ENCODE peak calls at places on chromosomes 3 and 15, in ten cellular contexts. M, O, Y, R, Q, H, Z, B, L and S are unnamed samples.

GRCh38 chr3:177179281-177180067 is 17.8 kb downstream of the TBL1XR1 start:
- DNase-seq in M (no peak), O (peak; percentile 29), Y (no peak), R (no peak), Q (no peak), H (no peak), Z (no peak), B (no peak), L (no peak), S (no peak)

GRCh38 chr3:161266731-161267150 is 45.6 kb downstream of the NMD3 start:
- DNase-seq in M (no peak), O (peak; percentile 27), Y (peak; percentile 68), R (no peak), Q (peak; percentile 80), H (no peak), Z (no peak), B (no peak), L (peak; percentile 76), S (no peak)

GRCh38 chr3:73815966-73816365 is 191.2 kb upstream of the PDZRN3 start:
- DNase-seq in M (no peak), O (no peak), Y (no peak), R (no peak), Q (no peak), H (no peak), Z (no peak), B (no peak), L (no peak), S (no peak)

GRCh38 chr3:158791259-158791920 is 10.5 kb upstream of the MFSD1 start:
- DNase-seq in M (peak; percentile 25), O (peak; percentile 50), Y (peak; percentile 87), R (peak; percentile 81), Q (peak; percentile 90), H (no peak), Z (peak; percentile 44), B (peak; percentile 36), L (peak; percentile 82), S (no peak)

GRCh38 chr15:80059786-80060489 is 462 bp downstream of the ZFAND6 start:
- DNase-seq in M (peak; percentile 56), O (peak; percentile 64), Y (peak; percentile 22), R (peak; percentile 89), Q (peak; percentile 33), H (no peak), Z (peak; percentile 71), B (peak; percentile 75), L (peak; percentile 16), S (peak; percentile 89)

GRCh38 chr3:139772539-139773500 is 95.0 kb upstream of the NMNAT3 start:
- DNase-seq in M (no peak), O (peak; percentile 14), Y (peak; percentile 54), R (no peak), Q (peak; percentile 98), H (no peak), Z (no peak), B (no peak), L (peak; percentile 88), S (no peak)

GRCh38 chr3:35931867-35932266 is 292.5 kb downstream of the ARPP21 start:
- DNase-seq in M (no peak), O (no peak), Y (peak; percentile 46), R (no peak), Q (no peak), H (no peak), Z (no peak), B (no peak), L (no peak), S (no peak)

GRCh38 chr15:83993591-83993990 is 242.0 kb upstream of the GOLGA6L4 start:
- DNase-seq in M (no peak), O (no peak), Y (peak; percentile 1), R (no peak), Q (peak; percentile 42), H (no peak), Z (no peak), B (no peak), L (no peak), S (no peak)

GRCh38 chr3:65438612-65439011 is 600.1 kb downstream of the MAGI1 start:
- DNase-seq in M (no peak), O (no peak), Y (no peak), R (no peak), Q (no peak), H (no peak), Z (no peak), B (no peak), L (no peak), S (no peak)

GRCh38 chr3:65436580-65436979 is 602.1 kb downstream of the MAGI1 start:
- DNase-seq in M (no peak), O (no peak), Y (peak; percentile 20), R (peak; percentile 15), Q (peak; percentile 17), H (no peak), Z (no peak), B (peak; percentile 49), L (peak; percentile 10), S (no peak)

GRCh38 chr3:65443739-65444447 is 594.8 kb downstream of the MAGI1 start:
- DNase-seq in M (no peak), O (no peak), Y (no peak), R (no peak), Q (no peak), H (no peak), Z (no peak), B (no peak), L (no peak), S (no peak)

GRCh38 chr3:65438096-65438495 is 600.6 kb downstream of the MAGI1 start:
- DNase-seq in M (no peak), O (no peak), Y (no peak), R (no peak), Q (no peak), H (no peak), Z (no peak), B (no peak), L (no peak), S (no peak)

GRCh38 chr3:65439641-65440040 is 599.1 kb downstream of the MAGI1 start:
- DNase-seq in M (peak; percentile 27), O (peak; percentile 47), Y (peak; percentile 71), R (peak; percentile 78), Q (peak; percentile 85), H (no peak), Z (peak; percentile 49), B (peak; percentile 64), L (peak; percentile 61), S (no peak)
- TF ChIP-seq CTCF in M (no peak), O (peak; percentile 26), Y (peak; percentile 63), R (peak; percentile 57), Q (peak; percentile 86), H (no peak), Z (peak; percentile 67), B (peak; percentile 32), L (peak; percentile 60), S (no peak)

DNA sequence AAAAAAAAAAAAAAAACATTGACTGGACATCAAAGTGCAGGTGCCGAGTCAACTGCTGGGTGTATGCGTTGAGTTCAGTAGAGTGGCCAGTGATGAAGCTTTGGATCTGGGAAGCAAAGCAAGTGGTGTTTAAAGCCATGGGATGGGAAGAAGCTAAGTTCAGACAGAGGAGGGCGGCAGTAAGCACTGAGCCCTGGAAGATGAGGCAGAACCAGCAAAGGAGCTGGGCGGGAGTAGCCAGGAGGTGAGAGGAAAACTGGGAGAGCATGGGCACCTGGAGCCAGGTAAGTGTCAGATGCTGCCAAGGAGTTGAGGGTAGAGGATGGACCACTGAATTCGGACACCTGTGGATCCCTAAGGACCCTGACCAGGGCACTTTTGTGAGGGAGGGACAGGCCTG is 11.4 kb upstream of the GNAI2 start:
- DNase-seq in M (no peak), O (no peak), Y (no peak), R (no peak), Q (no peak), H (no peak), Z (no peak), B (no peak), L (no peak), S (no peak)
- TF ChIP-seq CTCF in M (no peak), O (no peak), Y (no peak), R (no peak), Q (no peak), H (no peak), Z (no peak), B (no peak), L (no peak), S (no peak)

DNA sequence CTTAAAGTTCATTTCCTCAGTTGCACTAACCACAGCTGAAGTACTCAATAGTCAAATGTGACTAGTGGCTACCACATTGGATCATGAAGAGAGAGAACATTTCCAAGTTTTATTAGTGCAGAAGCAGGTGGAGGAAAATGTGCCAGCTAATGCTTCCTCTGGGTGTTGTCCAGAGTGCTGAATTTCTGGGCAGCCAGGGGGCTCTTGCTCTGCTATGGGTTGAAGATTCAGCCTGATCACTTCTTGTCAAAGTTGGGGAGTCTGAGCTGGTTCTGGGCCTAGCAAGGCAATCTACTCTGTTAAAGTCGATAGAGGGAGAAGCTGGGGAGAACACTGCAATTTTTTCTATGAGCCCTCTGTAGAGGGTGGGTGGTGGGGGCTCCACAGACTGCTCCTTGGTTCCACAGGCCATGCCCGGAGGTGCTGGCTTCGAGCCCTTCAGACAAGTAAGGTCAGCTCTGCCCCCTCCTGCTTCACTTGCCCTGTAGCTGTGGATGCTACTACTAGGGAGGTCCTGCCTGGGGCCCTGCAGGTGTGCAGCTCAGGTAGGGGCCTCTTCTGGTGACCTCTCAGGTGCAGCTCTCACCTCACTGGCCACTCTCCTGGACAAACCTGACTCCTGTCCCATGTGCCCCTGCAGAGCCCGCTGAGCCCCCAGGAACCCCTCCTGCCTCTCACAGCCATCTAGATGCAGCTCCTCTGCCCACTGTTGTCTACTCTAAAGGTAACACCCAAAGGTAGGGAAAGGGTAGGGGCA is 8.2 kb downstream of the ALG3 start:
- DNase-seq in M (no peak), O (no peak), Y (peak; percentile 44), R (no peak), Q (peak; percentile 45), H (no peak), Z (no peak), B (peak; percentile 58), L (peak; percentile 30), S (no peak)
- TF ChIP-seq CTCF in M (no peak), O (no peak), Y (no peak), R (no peak), Q (peak; percentile 27), H (no peak), Z (no peak), B (no peak), L (peak; percentile 2), S (no peak)

GRCh38 chr15:57527382-57528091 is 64.2 kb upstream of the MYZAP start:
- DNase-seq in M (peak; percentile 52), O (peak; percentile 70), Y (peak; percentile 92), R (peak; percentile 86), Q (peak; percentile 96), H (no peak), Z (peak; percentile 58), B (peak; percentile 27), L (peak; percentile 93), S (peak; percentile 25)

GRCh38 chr15:57529748-57530147 is 62.0 kb upstream of the MYZAP start:
- DNase-seq in M (no peak), O (no peak), Y (no peak), R (no peak), Q (no peak), H (no peak), Z (no peak), B (no peak), L (no peak), S (no peak)

GRCh38 chr15:57526615-57527014 is 65.1 kb upstream of the MYZAP start:
- DNase-seq in M (no peak), O (no peak), Y (no peak), R (no peak), Q (no peak), H (no peak), Z (no peak), B (no peak), L (no peak), S (no peak)

GRCh38 chr15:57526076-57526475 is 65.6 kb upstream of the MYZAP start:
- DNase-seq in M (no peak), O (no peak), Y (no peak), R (no peak), Q (no peak), H (no peak), Z (no peak), B (no peak), L (no peak), S (no peak)

DNA sequence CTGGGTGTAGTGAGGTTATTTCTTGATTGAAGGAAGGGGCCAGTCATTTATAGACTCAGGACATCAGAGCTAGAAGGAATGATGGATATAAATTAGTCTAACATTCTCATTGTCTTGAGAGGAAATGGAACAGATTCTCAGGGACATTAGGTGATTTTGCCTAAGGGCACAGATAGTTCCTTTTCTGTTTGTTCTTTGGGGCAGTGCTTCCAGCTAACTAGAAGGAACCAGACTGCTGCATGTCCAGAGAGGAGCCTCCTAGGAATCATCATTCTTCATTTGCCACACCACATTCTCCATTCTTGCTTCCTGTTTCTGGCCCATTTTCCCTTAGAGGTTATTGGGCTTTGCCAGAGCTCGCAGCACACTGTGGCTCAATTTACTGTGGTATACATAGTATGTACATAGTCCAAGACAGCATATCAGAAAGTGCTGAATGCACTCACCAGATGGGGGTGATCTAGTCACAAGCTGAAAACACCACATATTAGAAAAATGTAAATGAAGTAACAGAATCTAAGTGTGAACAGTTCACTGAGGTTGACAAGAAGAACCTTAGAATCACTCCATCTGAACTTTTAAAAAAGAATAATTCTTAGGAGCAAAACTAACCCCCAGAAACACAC is 62.7 kb upstream of the MYZAP start:
- DNase-seq in M (no peak), O (no peak), Y (no peak), R (no peak), Q (no peak), H (no peak), Z (no peak), B (no peak), L (no peak), S (no peak)
- TF ChIP-seq CTCF in M (no peak), O (no peak), Y (no peak), R (peak; percentile 20), Q (peak; percentile 7), H (no peak), Z (no peak), B (no peak), L (no peak), S (no peak)